ENCODE peak calls at places on chromosome 14, in nine cellular contexts. One of them, this sample, is unnamed. For H3K9me3, the result is how much of the 10 kb centered on the place peaks cover.

GRCh38 chr14:56359245-56359644 is 220.4 kb upstream of the TMEM260 start:
- DNase-seq in IMR-90: no peak
- DNase-seq in aorta: no peak
- DNase-seq in HCT116: no peak
- DNase-seq in lower lobe of right lung: no peak
- DNase-seq in CD8-positive, alpha-beta T cell: no peak
- DNase-seq in testis: no peak
- DNase-seq in fibroblast of lung: no peak
- DNase-seq in esophagus muscularis mucosa: no peak
- DNase-seq in this sample: no peak

GRCh38 chr14:71711619-71712018 is 220.6 kb upstream of the RGS6 start:
- DNase-seq in IMR-90: peak
- DNase-seq in aorta: no peak
- DNase-seq in CD8-positive, alpha-beta T cell: no peak
- DNase-seq in esophagus muscularis mucosa: no peak
- DNase-seq in lower lobe of right lung: no peak
- DNase-seq in testis: no peak
- DNase-seq in HCT116: no peak
- DNase-seq in fibroblast of lung: peak
- DNase-seq in this sample: no peak

GRCh38 chr14:103057028-103057371 is 349 bp downstream of the CDC42BPB start:
- DNase-seq in fibroblast of lung: peak
- DNase-seq in testis: no peak
- DNase-seq in CD8-positive, alpha-beta T cell: no peak
- DNase-seq in lower lobe of right lung: peak
- DNase-seq in HCT116: no peak
- DNase-seq in aorta: peak
- DNase-seq in IMR-90: no peak
- DNase-seq in esophagus muscularis mucosa: no peak
- DNase-seq in this sample: no peak

GRCh38 chr14:78633747-78634146 is 463.6 kb downstream of the NRXN3 start:
- DNase-seq in lower lobe of right lung: no peak
- DNase-seq in esophagus muscularis mucosa: no peak
- DNase-seq in fibroblast of lung: no peak
- DNase-seq in HCT116: no peak
- DNase-seq in IMR-90: no peak
- DNase-seq in testis: no peak
- DNase-seq in aorta: no peak
- DNase-seq in CD8-positive, alpha-beta T cell: no peak
- DNase-seq in this sample: no peak

GRCh38 chr14:50883827-50884197 is 12.0 kb downstream of the ABHD12B start:
- DNase-seq in CD8-positive, alpha-beta T cell: no peak
- DNase-seq in IMR-90: no peak
- DNase-seq in HCT116: no peak
- DNase-seq in testis: no peak
- DNase-seq in esophagus muscularis mucosa: no peak
- DNase-seq in aorta: no peak
- DNase-seq in fibroblast of lung: no peak
- DNase-seq in lower lobe of right lung: no peak
- DNase-seq in this sample: no peak

GRCh38 chr14:76647699-76648298 is 113.5 kb upstream of the VASH1 start:
- DNase-seq in lower lobe of right lung: no peak
- DNase-seq in CD8-positive, alpha-beta T cell: no peak
- DNase-seq in testis: peak
- DNase-seq in esophagus muscularis mucosa: no peak
- DNase-seq in aorta: no peak
- DNase-seq in fibroblast of lung: peak
- DNase-seq in IMR-90: peak
- DNase-seq in HCT116: peak
- DNase-seq in this sample: no peak

GRCh38 chr14:91098591-91098990 is 15.3 kb upstream of the DGLUCY start:
- DNase-seq in aorta: no peak
- DNase-seq in testis: no peak
- DNase-seq in HCT116: no peak
- DNase-seq in lower lobe of right lung: no peak
- DNase-seq in fibroblast of lung: peak
- DNase-seq in CD8-positive, alpha-beta T cell: no peak
- DNase-seq in esophagus muscularis mucosa: no peak
- DNase-seq in IMR-90: peak
- DNase-seq in this sample: no peak

GRCh38 chr14:75069021-75069810 is at the start of gene ZC2HC1C:
- DNase-seq in fibroblast of lung: peak
- DNase-seq in lower lobe of right lung: peak
- DNase-seq in testis: peak
- DNase-seq in CD8-positive, alpha-beta T cell: peak
- DNase-seq in HCT116: peak
- DNase-seq in aorta: peak
- DNase-seq in IMR-90: peak
- DNase-seq in esophagus muscularis mucosa: peak
- DNase-seq in this sample: peak

GRCh38 chr14:31881531-31882310 is 195.4 kb upstream of the ARHGAP5 start:
- DNase-seq in aorta: no peak
- DNase-seq in HCT116: no peak
- DNase-seq in CD8-positive, alpha-beta T cell: no peak
- DNase-seq in esophagus muscularis mucosa: no peak
- DNase-seq in lower lobe of right lung: no peak
- DNase-seq in IMR-90: peak
- DNase-seq in testis: no peak
- DNase-seq in fibroblast of lung: peak
- DNase-seq in this sample: no peak

GRCh38 chr14:70776197-70776596 is 33.1 kb downstream of the MAP3K9 start:
- DNase-seq in HCT116: no peak
- DNase-seq in testis: no peak
- DNase-seq in esophagus muscularis mucosa: no peak
- DNase-seq in CD8-positive, alpha-beta T cell: no peak
- DNase-seq in aorta: no peak
- DNase-seq in lower lobe of right lung: no peak
- DNase-seq in fibroblast of lung: no peak
- DNase-seq in IMR-90: no peak
- DNase-seq in this sample: no peak

GRCh38 chr14:67503331-67503730 is 14.8 kb upstream of the TMEM229B start:
- DNase-seq in fibroblast of lung: no peak
- DNase-seq in IMR-90: no peak
- DNase-seq in lower lobe of right lung: no peak
- DNase-seq in CD8-positive, alpha-beta T cell: no peak
- DNase-seq in aorta: no peak
- DNase-seq in testis: no peak
- DNase-seq in HCT116: no peak
- DNase-seq in esophagus muscularis mucosa: no peak
- DNase-seq in this sample: no peak

GRCh38 chr14:61153436-61153835 is 127.7 kb downstream of the TMEM30B start:
- DNase-seq in IMR-90: peak
- DNase-seq in CD8-positive, alpha-beta T cell: no peak
- DNase-seq in testis: no peak
- DNase-seq in aorta: no peak
- DNase-seq in lower lobe of right lung: no peak
- DNase-seq in fibroblast of lung: peak
- DNase-seq in HCT116: no peak
- DNase-seq in esophagus muscularis mucosa: peak
- DNase-seq in this sample: no peak

GRCh38 chr14:94040247-94040646 is 14.1 kb downstream of the OTUB2 start:
- DNase-seq in HCT116: no peak
- DNase-seq in esophagus muscularis mucosa: no peak
- DNase-seq in lower lobe of right lung: no peak
- DNase-seq in IMR-90: no peak
- DNase-seq in testis: no peak
- DNase-seq in aorta: peak
- DNase-seq in fibroblast of lung: no peak
- DNase-seq in CD8-positive, alpha-beta T cell: no peak
- DNase-seq in this sample: no peak

GRCh38 chr14:93320489-93320888 is 12.3 kb downstream of the BTBD7 start:
- DNase-seq in aorta: no peak
- DNase-seq in fibroblast of lung: peak
- DNase-seq in CD8-positive, alpha-beta T cell: no peak
- DNase-seq in testis: no peak
- DNase-seq in IMR-90: peak
- DNase-seq in lower lobe of right lung: no peak
- DNase-seq in HCT116: no peak
- DNase-seq in esophagus muscularis mucosa: no peak
- DNase-seq in this sample: no peak

GRCh38 chr14:24291446-24292117 is 8.0 kb downstream of the DHRS1 start:
- DNase-seq in CD8-positive, alpha-beta T cell: no peak
- DNase-seq in fibroblast of lung: no peak
- DNase-seq in IMR-90: no peak
- DNase-seq in aorta: no peak
- DNase-seq in testis: no peak
- DNase-seq in esophagus muscularis mucosa: no peak
- DNase-seq in lower lobe of right lung: no peak
- DNase-seq in HCT116: no peak
- DNase-seq in this sample: no peak

GRCh38 chr14:69483765-69484443 is 624 bp upstream of the PLEKHD1 start:
- DNase-seq in lower lobe of right lung: no peak
- DNase-seq in fibroblast of lung: peak
- DNase-seq in HCT116: no peak
- DNase-seq in aorta: no peak
- DNase-seq in testis: peak
- DNase-seq in esophagus muscularis mucosa: no peak
- DNase-seq in CD8-positive, alpha-beta T cell: no peak
- DNase-seq in IMR-90: peak
- DNase-seq in this sample: no peak

GRCh38 chr14:39548358-39548757 is 116.1 kb upstream of the FBXO33 start:
- DNase-seq in aorta: no peak
- DNase-seq in IMR-90: no peak
- DNase-seq in lower lobe of right lung: no peak
- DNase-seq in testis: no peak
- DNase-seq in CD8-positive, alpha-beta T cell: no peak
- DNase-seq in HCT116: no peak
- DNase-seq in esophagus muscularis mucosa: no peak
- DNase-seq in fibroblast of lung: no peak
- DNase-seq in this sample: no peak

GRCh38 chr14:68927956-68928675 is 51.0 kb downstream of the ACTN1 start:
- DNase-seq in IMR-90: no peak
- DNase-seq in esophagus muscularis mucosa: no peak
- DNase-seq in fibroblast of lung: no peak
- DNase-seq in lower lobe of right lung: peak
- DNase-seq in aorta: no peak
- DNase-seq in testis: no peak
- DNase-seq in CD8-positive, alpha-beta T cell: peak
- DNase-seq in HCT116: no peak
- DNase-seq in this sample: no peak

GRCh38 chr14:82180057-82180620 is 646.5 kb upstream of the SEL1L start:
- DNase-seq in testis: no peak
- DNase-seq in IMR-90: no peak
- DNase-seq in esophagus muscularis mucosa: no peak
- DNase-seq in lower lobe of right lung: no peak
- DNase-seq in CD8-positive, alpha-beta T cell: no peak
- DNase-seq in aorta: no peak
- DNase-seq in HCT116: no peak
- DNase-seq in fibroblast of lung: no peak
- DNase-seq in this sample: no peak

GRCh38 chr14:82182646-82183045 is 649.0 kb upstream of the SEL1L start:
- DNase-seq in CD8-positive, alpha-beta T cell: no peak
- DNase-seq in IMR-90: no peak
- DNase-seq in fibroblast of lung: no peak
- DNase-seq in lower lobe of right lung: no peak
- DNase-seq in aorta: no peak
- DNase-seq in HCT116: no peak
- DNase-seq in esophagus muscularis mucosa: no peak
- DNase-seq in testis: no peak
- DNase-seq in this sample: no peak
- H3K9me3 ChIP-seq in CD8-positive, alpha-beta T cell: under half
- H3K9me3 ChIP-seq in IMR-90: under half
- H3K9me3 ChIP-seq in fibroblast of lung: under half
- H3K9me3 ChIP-seq in lower lobe of right lung: under half
- H3K9me3 ChIP-seq in aorta: under half
- H3K9me3 ChIP-seq in HCT116: under half
- H3K9me3 ChIP-seq in esophagus muscularis mucosa: under half
- H3K9me3 ChIP-seq in testis: under half
- H3K9me3 ChIP-seq in this sample: under half

GRCh38 chr14:105627701-105628100 is 101.3 kb downstream of the TMEM121 start:
- DNase-seq in IMR-90: no peak
- DNase-seq in CD8-positive, alpha-beta T cell: no peak
- DNase-seq in HCT116: no peak
- DNase-seq in lower lobe of right lung: no peak
- DNase-seq in esophagus muscularis mucosa: no peak
- DNase-seq in aorta: no peak
- DNase-seq in fibroblast of lung: no peak
- DNase-seq in testis: no peak
- DNase-seq in this sample: no peak
- H3K9me3 ChIP-seq in IMR-90: under half
- H3K9me3 ChIP-seq in CD8-positive, alpha-beta T cell: under half
- H3K9me3 ChIP-seq in HCT116: under half
- H3K9me3 ChIP-seq in lower lobe of right lung: under half
- H3K9me3 ChIP-seq in esophagus muscularis mucosa: under half
- H3K9me3 ChIP-seq in aorta: under half
- H3K9me3 ChIP-seq in fibroblast of lung: under half
- H3K9me3 ChIP-seq in testis: under half
- H3K9me3 ChIP-seq in this sample: under half

DNA sequence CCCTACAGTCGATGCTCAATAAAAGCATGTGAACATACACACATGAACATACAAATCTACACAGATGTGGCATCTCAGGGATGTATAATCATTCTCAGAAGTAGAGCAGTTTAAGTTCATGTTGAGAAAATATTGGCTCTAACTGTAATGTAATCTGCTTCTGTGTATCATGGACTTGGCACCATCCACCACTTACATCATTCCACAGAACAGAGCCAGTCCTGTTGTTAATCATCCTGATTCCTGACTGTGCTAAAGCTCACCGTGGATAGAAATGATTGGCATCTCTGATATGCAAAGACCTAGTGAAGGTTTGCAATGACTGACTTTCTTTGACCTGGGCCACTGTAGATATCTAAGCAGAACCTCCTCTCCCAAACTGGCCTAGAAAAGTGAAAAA is 1141.3 kb downstream of the BCL11B start:
- DNase-seq in lower lobe of right lung: no peak
- DNase-seq in HCT116: no peak
- DNase-seq in IMR-90: no peak
- DNase-seq in esophagus muscularis mucosa: peak
- DNase-seq in fibroblast of lung: peak
- DNase-seq in CD8-positive, alpha-beta T cell: no peak
- DNase-seq in testis: no peak
- DNase-seq in aorta: no peak
- DNase-seq in this sample: no peak
- H3K9me3 ChIP-seq in lower lobe of right lung: under half
- H3K9me3 ChIP-seq in HCT116: under half
- H3K9me3 ChIP-seq in IMR-90: under half
- H3K9me3 ChIP-seq in esophagus muscularis mucosa: under half
- H3K9me3 ChIP-seq in fibroblast of lung: under half
- H3K9me3 ChIP-seq in CD8-positive, alpha-beta T cell: under half
- H3K9me3 ChIP-seq in testis: under half
- H3K9me3 ChIP-seq in aorta: under half
- H3K9me3 ChIP-seq in this sample: under half

GRCh38 chr14:19828314-19828713 is 24.7 kb downstream of the OR4N2 start:
- DNase-seq in IMR-90: no peak
- DNase-seq in lower lobe of right lung: no peak
- DNase-seq in HCT116: no peak
- DNase-seq in CD8-positive, alpha-beta T cell: no peak
- DNase-seq in fibroblast of lung: no peak
- DNase-seq in esophagus muscularis mucosa: no peak
- DNase-seq in testis: no peak
- DNase-seq in aorta: no peak
- DNase-seq in this sample: no peak
- H3K9me3 ChIP-seq in IMR-90: under half
- H3K9me3 ChIP-seq in lower lobe of right lung: under half
- H3K9me3 ChIP-seq in HCT116: under half
- H3K9me3 ChIP-seq in CD8-positive, alpha-beta T cell: under half
- H3K9me3 ChIP-seq in fibroblast of lung: under half
- H3K9me3 ChIP-seq in esophagus muscularis mucosa: under half
- H3K9me3 ChIP-seq in testis: under half
- H3K9me3 ChIP-seq in aorta: under half
- H3K9me3 ChIP-seq in this sample: under half

This sample was measured in T-helper 17 cell.